ENCODE peak calls at places on chromosomes 1 and 21, in eight cellular contexts. U is Panc1; Z is NCI-H1105 treated with DMSO at 0.1 percent for 48 hours; G is GDM1; Q is stimulated activated CD4-positive, alpha-beta T cell treated with anti-CD3 and anti-CD28 coated beads, Interleukin-2, amount 100 ng/mL, for 24 hours; M is SW480; K is GM12891; L is LoVo. Y is an unnamed sample.

GRCh38 chr1:189708674-189709073 is 769.0 kb downstream of the BRINP3 start:
- DNase-seq in Q (no peak), L (no peak), U (no peak), G (no peak), M (no peak), K (no peak), Z (no peak), Y (peak)

GRCh38 chr21:38330671-38331070 is 73.9 kb downstream of the KCNJ15 start:
- DNase-seq in L (no peak), Z (no peak), K (no peak), M (no peak), U (no peak), Q (no peak), G (no peak), Y (no peak)

GRCh38 chr1:110765640-110766335 is 91.0 kb upstream of the KCNA3 start:
- DNase-seq in L (peak), U (no peak), K (no peak), Q (peak), G (peak), Z (peak), M (peak), Y (peak)

GRCh38 chr21:33230518-33231324 is 983 bp downstream of the IFNAR2 start:
- DNase-seq in Q (peak), Z (peak), K (peak), U (no peak), L (peak), M (peak), G (no peak), Y (peak)

GRCh38 chr1:223298706-223299105 is 65.3 kb downstream of the SUSD4 start:
- DNase-seq in Z (no peak), L (no peak), Q (no peak), K (no peak), G (no peak), M (no peak), U (no peak), Y (no peak)

GRCh38 chr1:58155418-58156123 is 391.0 kb downstream of the OMA1 start:
- DNase-seq in Z (no peak), U (no peak), K (no peak), Q (no peak), L (no peak), G (peak), M (peak), Y (peak)

GRCh38 chr1:214280386-214281029 is 451 bp upstream of the SMYD2 start:
- DNase-seq in Q (peak), G (peak), M (peak), L (peak), U (no peak), Z (peak), K (no peak), Y (peak)

GRCh38 chr1:58251415-58252073 is 295.0 kb downstream of the OMA1 start:
- DNase-seq in K (peak), U (no peak), Z (no peak), G (no peak), M (no peak), Q (no peak), L (no peak), Y (peak)

GRCh38 chr1:80594013-80594412 is 1206.7 kb upstream of the ADGRL2 start:
- DNase-seq in Z (no peak), Q (no peak), K (no peak), L (no peak), G (no peak), M (no peak), U (no peak), Y (peak)

GRCh38 chr1:111851552-111851951 is 95.9 kb downstream of the DDX20 start:
- DNase-seq in K (no peak), Q (no peak), M (no peak), G (no peak), L (no peak), U (no peak), Z (no peak), Y (no peak)

GRCh38 chr1:5832916-5833895 is 159.0 kb downstream of the NPHP4 start:
- DNase-seq in Z (no peak), L (no peak), K (no peak), G (no peak), U (no peak), Q (no peak), M (no peak), Y (no peak)

GRCh38 chr1:7640350-7640749 is 130.7 kb upstream of the VAMP3 start:
- DNase-seq in L (no peak), M (no peak), Q (no peak), G (no peak), U (no peak), Z (no peak), K (no peak), Y (no peak)

GRCh38 chr1:36352141-36352909 is 28.9 kb upstream of the EVA1B start:
- DNase-seq in U (no peak), K (no peak), M (no peak), G (no peak), Q (no peak), Z (no peak), L (no peak), Y (no peak)

GRCh38 chr1:162136760-162137537 is 67.5 kb downstream of the NOS1AP start:
- DNase-seq in L (peak), Q (no peak), G (no peak), K (no peak), Z (no peak), M (peak), U (peak), Y (peak)

GRCh38 chr1:245116131-245116530 is 38.7 kb upstream of the KIF26B start:
- DNase-seq in K (no peak), M (no peak), Z (no peak), Q (no peak), U (no peak), L (no peak), G (no peak), Y (no peak)

GRCh38 chr1:43979528-43980254 is 681 bp downstream of the B4GALT2 start:
- DNase-seq in Z (peak), U (no peak), Q (peak), L (peak), M (peak), K (no peak), G (no peak), Y (peak)

GRCh38 chr1:147515046-147515869 is 26.0 kb upstream of the BCL9 start:
- DNase-seq in Z (peak), L (peak), G (peak), K (no peak), U (no peak), Q (no peak), M (peak), Y (peak)

GRCh38 chr1:229068266-229069043 is 202.5 kb upstream of the RAB4A start:
- DNase-seq in L (no peak), U (no peak), G (peak), Z (no peak), K (no peak), Q (no peak), M (no peak), Y (no peak)

GRCh38 chr1:209607102-209607794 is 23.7 kb downstream of the CAMK1G start:
- DNase-seq in M (peak), K (no peak), G (no peak), L (no peak), Q (peak), Z (no peak), U (no peak), Y (no peak)

GRCh38 chr1:165144757-165145397 is 211.6 kb downstream of the LMX1A start:
- DNase-seq in L (peak), G (peak), K (no peak), Q (peak), M (peak), Z (peak), U (peak), Y (peak)

GRCh38 chr1:36207339-36207738 is 16.9 kb upstream of the THRAP3 start:
- DNase-seq in U (no peak), L (no peak), Z (no peak), M (no peak), Q (no peak), K (peak), G (no peak), Y (no peak)

GRCh38 chr1:219801433-219801832 is 126.9 kb downstream of the SLC30A10 start:
- DNase-seq in Q (no peak), G (no peak), L (no peak), K (no peak), U (no peak), Z (no peak), M (no peak), Y (no peak)

GRCh38 chr1:10704383-10704882 is 92.0 kb downstream of the CASZ1 start:
- DNase-seq in Z (no peak), G (no peak), U (no peak), Q (no peak), K (no peak), L (no peak), M (no peak), Y (no peak)

GRCh38 chr21:19999369-20000272 is 998.6 kb upstream of the NCAM2 start:
- DNase-seq in Z (no peak), Q (no peak), U (no peak), K (no peak), G (peak), M (no peak), L (no peak), Y (no peak)

GRCh38 chr1:210025870-210026269 is 87.9 kb downstream of the SYT14 start:
- DNase-seq in G (no peak), Q (no peak), U (no peak), M (no peak), K (no peak), Z (no peak), L (no peak), Y (no peak)

GRCh38 chr1:48236716-48237470 is 14.4 kb downstream of the SLC5A9 start:
- DNase-seq in Q (no peak), Z (peak), G (peak), L (peak), K (peak), U (peak), M (peak), Y (peak)

GRCh38 chr1:182620924-182621585 is 16.9 kb upstream of the RGS16 start:
- DNase-seq in M (no peak), Q (no peak), U (no peak), K (no peak), L (no peak), G (no peak), Z (no peak), Y (no peak)

GRCh38 chr1:29631361-29631760 is 395.0 kb downstream of the PTPRU start:
- DNase-seq in M (no peak), K (no peak), G (no peak), L (no peak), U (no peak), Q (no peak), Z (no peak), Y (no peak)

GRCh38 chr1:240804475-240804874 is 192.5 kb upstream of the GREM2 start:
- DNase-seq in U (no peak), K (no peak), L (no peak), Z (no peak), M (no peak), Q (no peak), G (no peak), Y (no peak)

GRCh38 chr1:154733621-154734020 is 125.6 kb upstream of the ADAR start:
- DNase-seq in U (no peak), G (no peak), K (no peak), Z (no peak), L (no peak), M (no peak), Q (no peak), Y (no peak)